ENCODE peak calls at places on chromosome 16, in four cellular contexts. One of them, this sample, is unnamed. For H3K27me3, the result is how much of the 10 kb centered on the place peaks cover.

GRCh38 chr16:63612462-63613227 is 1509.2 kb downstream of the CDH11 start:
- DNase-seq in fibroblast of lung: no peak
- DNase-seq in astrocyte: no peak
- DNase-seq in tibial nerve: no peak
- DNase-seq in this sample: no peak

GRCh38 chr16:50520451-50521245 is 27.5 kb upstream of the NKD1 start:
- DNase-seq in astrocyte: no peak
- DNase-seq in fibroblast of lung: no peak
- DNase-seq in tibial nerve: no peak
- DNase-seq in this sample: no peak

GRCh38 chr16:66369055-66369592 is 2.6 kb downstream of the CDH5 start:
- DNase-seq in fibroblast of lung: no peak
- DNase-seq in astrocyte: no peak
- DNase-seq in tibial nerve: no peak
- DNase-seq in this sample: peak

GRCh38 chr16:1155353-1156110 is 2.6 kb downstream of the CACNA1H start:
- DNase-seq in fibroblast of lung: no peak
- DNase-seq in astrocyte: no peak
- DNase-seq in tibial nerve: no peak
- DNase-seq in this sample: no peak

GRCh38 chr16:2529961-2530628 is 1.1 kb downstream of the CEMP1 start:
- DNase-seq in tibial nerve: no peak
- DNase-seq in astrocyte: no peak
- DNase-seq in fibroblast of lung: no peak
- DNase-seq in this sample: no peak

GRCh38 chr16:19689342-19689741 is 28.7 kb downstream of the KNOP1 start:
- DNase-seq in fibroblast of lung: no peak
- DNase-seq in tibial nerve: no peak
- DNase-seq in astrocyte: no peak
- DNase-seq in this sample: no peak

GRCh38 chr16:11621920-11622651 is 35.4 kb upstream of the LITAF start:
- DNase-seq in astrocyte: no peak
- DNase-seq in tibial nerve: no peak
- DNase-seq in fibroblast of lung: peak
- DNase-seq in this sample: no peak

GRCh38 chr16:83701494-83701893 is 106.3 kb upstream of the HSBP1 start:
- DNase-seq in astrocyte: no peak
- DNase-seq in tibial nerve: no peak
- DNase-seq in fibroblast of lung: peak
- DNase-seq in this sample: peak

DNA sequence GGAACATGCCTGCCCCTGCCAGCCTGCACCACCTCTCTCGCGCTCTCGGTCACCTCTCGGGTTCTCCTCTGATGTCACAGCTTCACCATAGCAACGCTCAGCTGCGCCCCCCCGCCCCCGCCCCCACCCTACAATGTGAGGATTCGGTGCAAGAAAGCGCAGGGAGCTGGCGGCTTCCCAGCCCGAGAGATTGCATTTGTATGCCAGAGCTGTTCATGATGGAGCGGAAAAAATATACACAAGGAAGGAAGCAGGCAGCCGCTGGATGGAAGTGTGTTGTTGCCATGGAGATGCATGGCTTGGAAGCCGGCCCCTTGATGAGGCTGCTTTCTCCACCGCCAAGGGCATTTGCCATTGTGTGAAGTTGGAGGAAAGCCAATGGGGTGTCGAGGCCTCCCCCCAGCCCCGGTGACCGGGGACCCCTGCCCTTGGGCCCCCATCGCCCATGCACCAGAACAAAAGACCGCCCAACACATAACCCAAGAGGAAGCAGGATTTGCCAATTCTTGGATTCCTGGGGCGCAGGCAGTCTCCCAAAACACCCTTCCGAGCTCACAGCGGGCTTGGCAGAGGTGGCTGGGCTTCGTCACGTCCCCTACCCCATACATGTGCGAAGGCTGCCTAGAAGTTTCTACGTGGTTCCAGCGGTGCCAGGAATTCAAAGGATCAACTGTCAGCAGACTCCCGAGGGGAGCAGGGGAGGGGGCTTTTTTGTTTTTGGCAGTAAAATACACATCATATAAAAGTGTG is 81.0 kb upstream of the PLCG2 start:
- DNase-seq in tibial nerve: no peak
- DNase-seq in fibroblast of lung: peak
- DNase-seq in astrocyte: peak
- DNase-seq in this sample: peak
- H3K27ac ChIP-seq in tibial nerve: no peak
- H3K27ac ChIP-seq in fibroblast of lung: peak
- H3K27ac ChIP-seq in astrocyte: peak
- H3K27ac ChIP-seq in this sample: peak

GRCh38 chr16:88627531-88628411 is 10.6 kb upstream of the IL17C start:
- DNase-seq in astrocyte: no peak
- DNase-seq in fibroblast of lung: no peak
- DNase-seq in tibial nerve: no peak
- DNase-seq in this sample: no peak
- TF ChIP-seq CTCF in astrocyte: no peak
- TF ChIP-seq CTCF in fibroblast of lung: no peak
- TF ChIP-seq CTCF in tibial nerve: no peak
- TF ChIP-seq CTCF in this sample: no peak

GRCh38 chr16:86515420-86515779 is 5.1 kb downstream of the FOXF1 start:
- DNase-seq in astrocyte: no peak
- DNase-seq in tibial nerve: no peak
- DNase-seq in fibroblast of lung: no peak
- DNase-seq in this sample: no peak
- H3K27me3 ChIP-seq in astrocyte: half or more
- H3K27me3 ChIP-seq in tibial nerve: under half
- H3K27me3 ChIP-seq in fibroblast of lung: under half
- H3K27me3 ChIP-seq in this sample: half or more

DNA sequence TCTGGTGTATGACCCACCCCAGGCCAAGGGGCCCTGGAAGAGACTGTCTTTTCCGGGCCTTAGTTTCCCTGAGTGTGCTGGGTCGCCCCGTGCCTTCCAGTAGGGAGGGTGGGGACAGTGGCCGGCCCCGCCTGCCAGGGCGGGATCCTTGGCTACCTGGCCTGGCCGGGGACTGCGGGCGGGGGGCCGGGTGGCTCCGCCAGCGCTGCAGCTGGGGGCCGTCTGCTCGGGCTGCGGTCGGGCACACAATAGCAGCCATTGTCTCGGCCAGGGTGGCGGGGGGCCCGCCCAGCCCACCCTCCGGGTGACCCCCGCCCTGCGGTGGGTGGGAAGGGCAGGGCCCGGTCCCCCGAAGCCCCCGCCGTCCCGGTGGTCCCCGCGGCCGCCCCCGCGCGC is 11.5 kb downstream of the GLIS2 start:
- DNase-seq in tibial nerve: no peak
- DNase-seq in fibroblast of lung: no peak
- DNase-seq in astrocyte: no peak
- DNase-seq in this sample: no peak
- H3K27ac ChIP-seq in tibial nerve: peak
- H3K27ac ChIP-seq in fibroblast of lung: no peak
- H3K27ac ChIP-seq in astrocyte: no peak
- H3K27ac ChIP-seq in this sample: peak

DNA sequence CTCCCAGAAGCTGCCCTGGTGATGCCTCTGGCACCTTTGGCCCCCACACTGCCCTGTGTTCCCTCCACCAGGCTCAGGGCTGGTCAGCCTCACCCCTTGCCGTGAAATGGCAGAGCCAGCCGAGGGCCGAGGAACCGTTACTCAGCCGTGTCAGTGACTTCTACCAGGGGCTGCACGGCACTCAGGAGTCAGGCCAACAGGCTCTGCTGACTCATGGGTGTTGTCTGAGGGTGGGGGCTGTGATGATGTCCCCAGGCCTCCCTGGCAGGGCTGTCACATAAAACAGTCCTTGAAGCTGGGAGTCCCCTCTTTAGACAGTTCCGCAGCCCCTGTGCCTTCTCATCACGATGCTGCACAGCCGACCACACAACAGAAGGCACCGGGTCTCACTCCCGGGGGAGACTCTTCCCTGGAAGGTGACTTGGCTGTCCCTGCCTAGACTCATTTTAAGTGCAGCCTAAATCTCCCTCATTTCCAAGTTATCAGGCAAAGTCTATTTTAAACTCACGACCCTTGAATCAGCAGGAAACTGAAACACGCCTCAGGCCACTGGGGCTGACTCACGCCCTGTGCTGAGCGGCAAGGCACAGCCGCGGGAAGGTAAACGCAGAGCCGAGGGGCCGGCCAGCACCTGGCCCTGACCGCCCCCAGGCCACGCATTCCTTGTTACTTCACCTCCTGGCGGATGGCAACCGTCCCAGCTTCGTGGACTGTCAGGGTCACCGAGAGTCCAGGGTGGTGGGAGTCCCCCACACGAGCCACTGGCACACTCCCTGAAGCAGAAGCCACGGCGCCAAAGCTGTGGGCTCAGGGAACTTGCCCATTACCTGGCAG is 102.6 kb downstream of the ZNF778 start:
- DNase-seq in fibroblast of lung: peak
- DNase-seq in tibial nerve: no peak
- DNase-seq in astrocyte: peak
- DNase-seq in this sample: peak
- TF ChIP-seq CTCF in fibroblast of lung: no peak
- TF ChIP-seq CTCF in tibial nerve: no peak
- TF ChIP-seq CTCF in astrocyte: no peak
- TF ChIP-seq CTCF in this sample: no peak

DNA sequence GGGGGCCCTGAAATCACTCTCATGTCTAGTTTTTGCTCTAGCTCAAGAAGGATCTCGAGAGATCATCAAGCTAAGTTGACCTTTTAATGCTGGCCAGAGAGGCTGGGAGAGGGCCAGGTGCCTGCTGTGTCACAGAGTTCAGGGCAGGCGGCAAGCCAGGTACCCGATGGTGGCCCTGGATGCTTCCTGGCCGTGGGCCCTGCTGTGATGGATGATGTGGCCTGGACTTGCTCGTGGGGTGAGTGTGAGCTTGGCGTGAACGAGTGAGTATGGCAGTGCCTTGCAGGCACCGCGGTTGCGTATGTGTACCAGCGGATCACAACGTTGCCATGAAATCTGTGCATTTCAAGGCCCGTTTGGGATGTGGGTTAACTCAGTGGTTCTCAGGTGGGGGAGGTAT is 7.4 kb downstream of the IRF8 start:
- DNase-seq in fibroblast of lung: no peak
- DNase-seq in tibial nerve: no peak
- DNase-seq in astrocyte: no peak
- DNase-seq in this sample: no peak
- H3K27me3 ChIP-seq in fibroblast of lung: under half
- H3K27me3 ChIP-seq in tibial nerve: under half
- H3K27me3 ChIP-seq in astrocyte: under half
- H3K27me3 ChIP-seq in this sample: under half

GRCh38 chr16:67873435-67874146 is 739 bp downstream of the EDC4 start:
- DNase-seq in tibial nerve: no peak
- DNase-seq in fibroblast of lung: peak
- DNase-seq in astrocyte: no peak
- DNase-seq in this sample: no peak

GRCh38 chr16:67872631-67873434 is at the start of gene EDC4:
- DNase-seq in tibial nerve: peak
- DNase-seq in fibroblast of lung: peak
- DNase-seq in astrocyte: peak
- DNase-seq in this sample: peak

GRCh38 chr16:67872131-67872630 is 671 bp upstream of the EDC4 start:
- DNase-seq in fibroblast of lung: no peak
- DNase-seq in tibial nerve: no peak
- DNase-seq in astrocyte: no peak
- DNase-seq in this sample: no peak

GRCh38 chr16:67877064-67877463 is 4.2 kb downstream of the EDC4 start:
- DNase-seq in astrocyte: no peak
- DNase-seq in tibial nerve: no peak
- DNase-seq in fibroblast of lung: no peak
- DNase-seq in this sample: no peak

DNA sequence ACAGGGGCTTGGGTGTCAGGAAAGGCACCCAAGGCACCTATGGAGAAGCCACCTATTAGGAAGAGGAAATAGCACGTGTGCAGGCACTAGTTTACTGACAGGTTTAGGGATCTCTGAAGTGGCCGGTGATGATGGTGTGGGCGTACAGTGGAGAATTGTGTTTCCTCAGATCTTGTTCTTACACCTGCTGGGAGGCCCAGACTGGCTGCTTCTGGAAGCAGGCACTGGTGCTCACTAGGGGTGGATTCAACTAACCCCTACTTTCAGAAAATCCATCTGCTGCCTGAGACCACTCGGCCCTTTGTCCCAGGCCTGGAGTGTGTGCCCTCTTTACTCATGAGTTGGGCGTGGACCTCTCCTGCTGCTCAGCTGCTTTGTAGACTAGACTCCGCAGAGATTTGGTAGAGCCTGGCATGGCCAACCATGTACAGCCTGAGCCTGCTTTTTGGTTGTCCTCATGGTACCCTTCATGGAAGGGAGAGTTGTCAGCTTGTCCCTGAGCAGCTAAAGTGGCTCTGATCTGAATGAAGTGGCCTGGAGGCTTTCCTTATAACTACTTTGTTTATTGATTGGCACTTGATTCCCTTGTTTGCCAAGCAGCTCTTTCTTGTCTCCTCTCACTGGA is 1.4 kb downstream of the EDC4 start:
- DNase-seq in tibial nerve: no peak
- DNase-seq in astrocyte: no peak
- DNase-seq in fibroblast of lung: no peak
- DNase-seq in this sample: no peak
- H3K27ac ChIP-seq in tibial nerve: no peak
- H3K27ac ChIP-seq in astrocyte: no peak
- H3K27ac ChIP-seq in fibroblast of lung: no peak
- H3K27ac ChIP-seq in this sample: no peak

DNA sequence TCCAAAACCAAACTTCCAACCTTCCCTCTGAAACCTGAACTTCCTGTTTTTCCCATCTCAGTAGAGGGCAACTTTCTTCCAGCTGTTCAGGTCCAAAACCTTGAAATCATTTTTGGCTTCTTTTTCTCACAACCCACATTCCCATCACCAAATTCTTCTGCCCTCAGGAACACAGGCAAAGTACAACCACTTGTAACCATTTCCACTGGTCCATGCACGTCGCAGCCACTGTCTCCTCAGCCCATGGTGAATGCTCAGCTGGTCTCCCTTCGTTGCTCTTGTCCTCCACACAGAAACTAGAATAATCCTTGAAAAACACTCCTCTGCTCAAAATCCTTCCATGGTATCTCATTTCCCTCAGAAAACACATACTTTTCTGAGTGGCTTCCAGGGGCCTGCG is 3.7 kb upstream of the ADAT1 start:
- DNase-seq in astrocyte: no peak
- DNase-seq in fibroblast of lung: no peak
- DNase-seq in tibial nerve: no peak
- DNase-seq in this sample: no peak
- TF ChIP-seq CTCF in astrocyte: no peak
- TF ChIP-seq CTCF in fibroblast of lung: no peak
- TF ChIP-seq CTCF in tibial nerve: no peak
- TF ChIP-seq CTCF in this sample: no peak

GRCh38 chr16:77789085-77789611 is 784 bp downstream of the VAT1L start:
- DNase-seq in tibial nerve: no peak
- DNase-seq in fibroblast of lung: no peak
- DNase-seq in astrocyte: no peak
- DNase-seq in this sample: no peak
- H3K27me3 ChIP-seq in tibial nerve: under half
- H3K27me3 ChIP-seq in fibroblast of lung: under half
- H3K27me3 ChIP-seq in astrocyte: under half
- H3K27me3 ChIP-seq in this sample: under half